ENCODE peak calls at places on chromosomes 7 and 10, in four cellular contexts. V is spleen, Z is PC-3, H is coronary artery. K is an unnamed sample.

GRCh38 chr10:132360766-132361447 is 28.9 kb downstream of the LRRC27 start:
- DNase-seq in V (peak), Z (no peak), H (no peak), K (peak)

GRCh38 chr10:92567952-92568600 is 5.8 kb downstream of the IDE start:
- DNase-seq in V (no peak), Z (peak), H (no peak), K (peak)

GRCh38 chr10:5534880-5535856 is 10.4 kb downstream of the CALML3 start:
- DNase-seq in V (peak), Z (no peak), H (peak), K (peak)

GRCh38 chr7:19020711-19021110 is 96.7 kb downstream of the TWIST1 start:
- DNase-seq in V (no peak), Z (peak), H (no peak), K (peak)

GRCh38 chr7:50497068-50497642 is 47.0 kb upstream of the FIGNL1 start:
- DNase-seq in V (peak), Z (no peak), H (peak), K (peak)

GRCh38 chr7:36236073-36236472 is 83.0 kb downstream of the EEPD1 start:
- DNase-seq in V (no peak), Z (no peak), H (no peak), K (no peak)

GRCh38 chr10:69318997-69319727 is 40.9 kb downstream of the HK1 start:
- DNase-seq in V (peak), Z (peak), H (peak), K (peak)

GRCh38 chr10:59944339-59944935 is 38.1 kb upstream of the CCDC6 start:
- DNase-seq in V (no peak), Z (peak), H (no peak), K (no peak)

GRCh38 chr7:9030131-9030530 is 596.7 kb downstream of the NXPH1 start:
- DNase-seq in V (no peak), Z (no peak), H (no peak), K (no peak)

GRCh38 chr10:128050937-128051336 is 75.3 kb downstream of the MKI67 start:
- DNase-seq in V (peak), Z (no peak), H (no peak), K (peak)

GRCh38 chr10:124596116-124596785 is 134.6 kb downstream of the LHPP start:
- DNase-seq in V (peak), Z (no peak), H (no peak), K (no peak)

GRCh38 chr10:46992794-46993552 is 81.7 kb downstream of the PTPN20 start:
- DNase-seq in V (no peak), Z (peak), H (no peak), K (peak)

GRCh38 chr10:62527019-62527827 is 153.1 kb downstream of the ZNF365 start:
- DNase-seq in V (peak), Z (no peak), H (no peak), K (no peak)

GRCh38 chr7:96982586-96982985 is 22.8 kb upstream of the DLX6 start:
- DNase-seq in V (no peak), Z (peak), H (no peak), K (no peak)

GRCh38 chr7:11557627-11558026 is 274.4 kb downstream of the THSD7A start:
- DNase-seq in V (no peak), Z (peak), H (no peak), K (peak)

GRCh38 chr7:44280993-44281721 is 44.2 kb downstream of the CAMK2B start:
- DNase-seq in V (peak), Z (no peak), H (peak), K (no peak)

GRCh38 chr10:97016728-97017473 is 168.9 kb downstream of the SLIT1 start:
- DNase-seq in V (no peak), Z (no peak), H (no peak), K (no peak)

GRCh38 chr7:44311561-44312495 is 13.6 kb downstream of the CAMK2B start:
- DNase-seq in V (peak), Z (no peak), H (peak), K (no peak)

GRCh38 chr7:138064856-138065357 is 11.4 kb upstream of the AKR1D1 start:
- DNase-seq in V (no peak), Z (no peak), H (no peak), K (no peak)

GRCh38 chr10:133257489-133258065 is 19.1 kb downstream of the ADAM8 start:
- DNase-seq in V (peak), Z (peak), H (no peak), K (peak)

GRCh38 chr7:17996442-17997223 is 31.0 kb downstream of the PRPS1L1 start:
- DNase-seq in V (no peak), Z (no peak), H (no peak), K (no peak)

GRCh38 chr10:35612385-35613106 is 7.4 kb downstream of the GJD4 start:
- DNase-seq in V (no peak), Z (no peak), H (no peak), K (no peak)

GRCh38 chr10:35613597-35614226 is 8.6 kb downstream of the GJD4 start:
- DNase-seq in V (no peak), Z (peak), H (no peak), K (peak)

GRCh38 chr10:35614312-35614711 is 9.2 kb downstream of the GJD4 start:
- DNase-seq in V (no peak), Z (peak), H (no peak), K (no peak)

GRCh38 chr10:35613107-35613440 is 7.9 kb downstream of the GJD4 start:
- DNase-seq in V (no peak), Z (no peak), H (no peak), K (no peak)

GRCh38 chr10:35611750-35612149 is 6.6 kb downstream of the GJD4 start:
- DNase-seq in V (no peak), Z (no peak), H (no peak), K (no peak)
- TF ChIP-seq CTCF in V (no peak), Z (peak), H (no peak), K (no peak)

GRCh38 chr7:156389116-156389692 is 251.4 kb upstream of the RNF32 start:
- DNase-seq in V (no peak), Z (no peak), H (no peak), K (no peak)
- TF ChIP-seq CTCF in V (no peak), Z (no peak), H (no peak), K (no peak)

DNA sequence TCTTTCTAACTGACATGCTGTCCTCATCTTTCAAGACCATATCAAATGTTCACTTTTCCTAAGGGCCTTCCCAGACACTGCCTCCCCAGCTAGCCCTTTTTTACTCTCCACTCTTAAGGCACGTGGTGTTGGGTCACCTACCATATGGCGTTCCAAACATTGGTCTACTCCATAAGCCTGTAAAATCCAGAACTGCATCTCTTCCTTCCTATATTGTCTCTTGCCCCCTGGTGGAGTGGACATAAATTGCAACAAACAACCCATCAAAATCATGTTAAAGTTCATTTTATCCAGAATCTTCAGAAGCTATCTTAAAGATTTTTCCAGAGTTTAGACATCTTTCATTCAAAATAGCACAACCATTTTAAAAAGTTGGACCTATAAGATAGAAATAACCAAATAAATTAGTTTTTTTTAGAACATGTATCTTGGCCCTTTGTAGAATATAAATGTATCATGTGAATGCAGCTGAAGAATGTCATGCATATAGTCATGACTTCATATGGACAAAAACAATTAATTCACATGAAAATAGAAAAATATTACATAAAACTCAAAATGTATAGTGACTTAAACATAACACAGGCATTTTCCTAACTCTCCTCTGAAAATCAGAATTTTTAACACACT is 180.6 kb upstream of the CHRM2 start:
- DNase-seq in V (no peak), Z (peak), H (no peak), K (peak)
- TF ChIP-seq CTCF in V (no peak), Z (peak), H (no peak), K (peak)

DNA sequence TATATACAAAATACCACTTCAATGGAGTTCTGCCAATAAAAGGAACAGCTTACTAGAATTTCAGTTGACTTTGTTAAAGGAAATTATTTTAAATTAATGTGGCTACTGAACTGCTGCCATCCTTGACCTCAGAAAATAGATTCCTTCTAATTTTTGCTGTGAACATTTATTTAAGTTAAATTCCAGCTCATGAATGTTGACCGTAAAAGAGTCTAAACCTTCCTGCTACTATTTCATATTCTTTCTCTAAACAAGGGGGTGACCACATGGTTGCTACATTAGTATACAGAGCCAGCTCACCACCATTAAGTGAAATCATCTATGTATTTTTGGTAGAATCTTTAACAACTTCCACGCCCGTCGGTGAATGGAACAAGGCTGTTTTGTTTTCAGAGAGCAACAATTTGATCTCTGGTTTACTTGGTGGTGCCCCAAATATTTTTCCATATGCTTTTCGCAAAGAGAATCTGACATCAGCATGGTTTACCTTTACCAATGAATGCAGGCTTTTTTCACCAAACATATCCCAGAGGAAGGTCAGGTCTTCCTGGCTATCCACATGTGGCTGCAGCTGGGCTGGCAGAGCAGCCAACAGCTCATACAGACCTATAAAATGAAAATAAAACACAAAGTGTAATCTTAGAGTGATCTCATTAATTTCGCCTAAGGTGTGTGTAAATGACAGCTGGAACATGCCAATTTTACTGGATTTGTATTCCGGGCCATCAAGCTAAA is 101.0 kb downstream of the MPP7 start:
- DNase-seq in V (no peak), Z (peak), H (no peak), K (no peak)
- TF ChIP-seq CTCF in V (no peak), Z (no peak), H (no peak), K (no peak)

DNA sequence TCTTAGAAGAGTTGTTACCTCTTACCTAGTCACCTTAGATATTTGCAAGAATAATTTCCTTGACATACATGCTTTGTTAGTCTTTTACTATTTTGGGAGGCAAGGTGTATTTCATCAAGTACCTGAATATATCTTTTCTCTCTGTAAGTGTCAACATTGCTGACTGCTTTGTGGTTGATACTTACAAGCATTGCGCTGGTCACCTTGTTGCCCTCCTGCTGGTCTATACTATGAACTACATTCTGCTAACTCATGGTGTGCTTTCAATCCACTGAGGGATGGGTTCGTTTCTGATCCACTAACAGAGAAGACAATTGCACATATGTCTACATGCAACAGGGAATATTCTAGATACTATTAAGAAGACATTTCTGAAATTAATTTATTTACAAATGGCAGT is 837.8 kb upstream of the COBL start:
- DNase-seq in V (no peak), Z (no peak), H (no peak), K (peak)
- TF ChIP-seq CTCF in V (no peak), Z (peak), H (no peak), K (peak)

GRCh38 chr7:997404-998395 is 14.7 kb downstream of the CYP2W1 start:
- DNase-seq in V (no peak), Z (no peak), H (no peak), K (no peak)
- TF ChIP-seq CTCF in V (no peak), Z (no peak), H (no peak), K (no peak)

GRCh38 chr7:94289071-94289470 is 105.6 kb upstream of the COL1A2 start:
- DNase-seq in V (no peak), Z (peak), H (no peak), K (peak)
- TF ChIP-seq CTCF in V (no peak), Z (peak), H (peak), K (peak)

GRCh38 chr10:71007516-71007915 is 119.2 kb upstream of the PCBD1 start:
- DNase-seq in V (peak), Z (no peak), H (no peak), K (no peak)

GRCh38 chr10:71011141-71011540 is 122.8 kb upstream of the PCBD1 start:
- DNase-seq in V (no peak), Z (no peak), H (no peak), K (no peak)

GRCh38 chr10:71009031-71009605 is 120.8 kb upstream of the PCBD1 start:
- DNase-seq in V (no peak), Z (no peak), H (no peak), K (no peak)

GRCh38 chr10:71008150-71008549 is 119.8 kb upstream of the PCBD1 start:
- DNase-seq in V (peak), Z (no peak), H (no peak), K (no peak)

GRCh38 chr10:71010730-71011129 is 122.4 kb upstream of the PCBD1 start:
- DNase-seq in V (peak), Z (no peak), H (no peak), K (no peak)
- TF ChIP-seq CTCF in V (no peak), Z (peak), H (no peak), K (no peak)

GRCh38 chr10:74415440-74415839 is 264.4 kb downstream of the ADK start:
- DNase-seq in V (no peak), Z (no peak), H (no peak), K (no peak)

GRCh38 chr10:74424565-74424964 is 273.5 kb downstream of the ADK start:
- DNase-seq in V (no peak), Z (no peak), H (no peak), K (no peak)

GRCh38 chr10:74417397-74417796 is 266.4 kb downstream of the ADK start:
- DNase-seq in V (no peak), Z (no peak), H (no peak), K (no peak)

GRCh38 chr10:74418285-74418872 is 267.4 kb downstream of the ADK start:
- DNase-seq in V (no peak), Z (no peak), H (no peak), K (no peak)

GRCh38 chr10:74419491-74420466 is 268.8 kb downstream of the ADK start:
- DNase-seq in V (no peak), Z (peak), H (no peak), K (peak)
- TF ChIP-seq CTCF in V (no peak), Z (peak), H (no peak), K (peak)

DNA sequence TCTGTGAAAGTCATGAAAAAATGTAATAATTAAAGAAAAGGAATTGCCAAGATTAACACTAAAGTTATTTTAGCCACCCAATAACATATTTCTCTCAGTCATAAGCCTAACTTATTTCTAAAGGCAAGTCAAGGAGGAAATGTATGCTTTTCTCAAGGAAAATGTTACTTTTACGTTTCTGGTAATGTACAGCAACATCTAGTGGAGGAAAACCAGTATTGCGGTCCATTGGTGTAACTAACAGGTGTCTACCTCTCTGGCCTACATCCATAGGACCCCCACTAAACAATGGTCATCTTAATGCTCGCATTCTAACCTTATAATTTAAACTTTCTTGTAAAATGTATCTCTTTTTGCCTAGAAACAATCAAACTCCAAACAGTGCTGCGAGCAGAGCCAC is 437.5 kb downstream of the KIF20B start:
- DNase-seq in V (no peak), Z (peak), H (no peak), K (peak)
- TF ChIP-seq CTCF in V (no peak), Z (peak), H (no peak), K (peak)

K was measured in MCF 10A.